ENCODE peak calls at places on chromosome 18, in four cellular contexts. One of them, this sample, is unnamed.

GRCh38 chr18:6257950-6258349 is 156.8 kb downstream of the L3MBTL4 start:
- DNase-seq in thyroid gland: no peak
- DNase-seq in adrenal gland: no peak
- DNase-seq in endothelial cell of umbilical vein: no peak
- DNase-seq in this sample: no peak

GRCh38 chr18:10386956-10387355 is 67.5 kb upstream of the APCDD1 start:
- DNase-seq in thyroid gland: no peak
- DNase-seq in adrenal gland: no peak
- DNase-seq in endothelial cell of umbilical vein: no peak
- DNase-seq in this sample: no peak

GRCh38 chr18:32445846-32446245 is 24.8 kb downstream of the GAREM1 start:
- DNase-seq in thyroid gland: no peak
- DNase-seq in adrenal gland: no peak
- DNase-seq in endothelial cell of umbilical vein: no peak
- DNase-seq in this sample: no peak

GRCh38 chr18:31685097-31686082 is 1.0 kb upstream of the B4GALT6 start:
- DNase-seq in thyroid gland: peak; percentile 68
- DNase-seq in adrenal gland: peak; percentile 86
- DNase-seq in endothelial cell of umbilical vein: peak; percentile 83
- DNase-seq in this sample: peak; percentile 76

GRCh38 chr18:429030-429429 is 71.5 kb downstream of the COLEC12 start:
- DNase-seq in thyroid gland: no peak
- DNase-seq in adrenal gland: no peak
- DNase-seq in endothelial cell of umbilical vein: no peak
- DNase-seq in this sample: no peak

GRCh38 chr18:9535430-9535972 is 60.2 kb downstream of the RALBP1 start:
- DNase-seq in thyroid gland: no peak
- DNase-seq in adrenal gland: peak; percentile 81
- DNase-seq in endothelial cell of umbilical vein: no peak
- DNase-seq in this sample: no peak

GRCh38 chr18:8754995-8755955 is 49.9 kb downstream of the MTCL1 start:
- DNase-seq in thyroid gland: no peak
- DNase-seq in adrenal gland: no peak
- DNase-seq in endothelial cell of umbilical vein: no peak
- DNase-seq in this sample: peak; percentile 22

GRCh38 chr18:65592419-65592818 is 158.4 kb upstream of the CDH7 start:
- DNase-seq in thyroid gland: no peak
- DNase-seq in adrenal gland: no peak
- DNase-seq in endothelial cell of umbilical vein: no peak
- DNase-seq in this sample: no peak

GRCh38 chr18:79863161-79863945 is 65.6 kb downstream of the KCNG2 start:
- DNase-seq in thyroid gland: no peak
- DNase-seq in adrenal gland: peak; percentile 27
- DNase-seq in endothelial cell of umbilical vein: no peak
- DNase-seq in this sample: peak; percentile 5

GRCh38 chr18:12744103-12744502 is 41.3 kb downstream of the PSMG2 start:
- DNase-seq in thyroid gland: no peak
- DNase-seq in adrenal gland: no peak
- DNase-seq in endothelial cell of umbilical vein: peak; percentile 79
- DNase-seq in this sample: no peak

GRCh38 chr18:50573679-50574078 is 13.8 kb downstream of the MAPK4 start:
- DNase-seq in thyroid gland: no peak
- DNase-seq in adrenal gland: no peak
- DNase-seq in endothelial cell of umbilical vein: no peak
- DNase-seq in this sample: no peak

GRCh38 chr18:69889009-69889408 is 58.7 kb downstream of the CD226 start:
- DNase-seq in thyroid gland: no peak
- DNase-seq in adrenal gland: no peak
- DNase-seq in endothelial cell of umbilical vein: no peak
- DNase-seq in this sample: no peak

GRCh38 chr18:49072940-49073339 is 122.2 kb upstream of the SMAD7 start:
- DNase-seq in thyroid gland: no peak
- DNase-seq in adrenal gland: no peak
- DNase-seq in endothelial cell of umbilical vein: no peak
- DNase-seq in this sample: no peak

GRCh38 chr18:32072321-32072720 is 19.4 kb upstream of the RNF138 start:
- DNase-seq in thyroid gland: no peak
- DNase-seq in adrenal gland: no peak
- DNase-seq in endothelial cell of umbilical vein: peak; percentile 14
- DNase-seq in this sample: no peak

GRCh38 chr18:10579079-10579867 is 53.4 kb downstream of the NAPG start:
- DNase-seq in thyroid gland: no peak
- DNase-seq in adrenal gland: no peak
- DNase-seq in endothelial cell of umbilical vein: no peak
- DNase-seq in this sample: no peak

GRCh38 chr18:32238635-32239268 is 48.9 kb downstream of the MEP1B start:
- DNase-seq in thyroid gland: no peak
- DNase-seq in adrenal gland: no peak
- DNase-seq in endothelial cell of umbilical vein: no peak
- DNase-seq in this sample: no peak

GRCh38 chr18:69628774-69629359 is 228.2 kb downstream of the DOK6 start:
- DNase-seq in thyroid gland: no peak
- DNase-seq in adrenal gland: no peak
- DNase-seq in endothelial cell of umbilical vein: no peak
- DNase-seq in this sample: no peak

GRCh38 chr18:9333441-9334350 is 877 bp upstream of the TWSG1 start:
- DNase-seq in thyroid gland: no peak
- DNase-seq in adrenal gland: peak; percentile 54
- DNase-seq in endothelial cell of umbilical vein: peak; percentile 86
- DNase-seq in this sample: peak; percentile 7

GRCh38 chr18:9433616-9434239 is 41.6 kb upstream of the RALBP1 start:
- DNase-seq in thyroid gland: no peak
- DNase-seq in adrenal gland: no peak
- DNase-seq in endothelial cell of umbilical vein: no peak
- DNase-seq in this sample: no peak

GRCh38 chr18:26863921-26864497 is 1.5 kb downstream of the AQP4 start:
- DNase-seq in thyroid gland: peak; percentile 49
- DNase-seq in adrenal gland: no peak
- DNase-seq in endothelial cell of umbilical vein: no peak
- DNase-seq in this sample: no peak

GRCh38 chr18:79589601-79590091 is 90.0 kb upstream of the CTDP1 start:
- DNase-seq in thyroid gland: no peak
- DNase-seq in adrenal gland: no peak
- DNase-seq in endothelial cell of umbilical vein: no peak
- DNase-seq in this sample: no peak

GRCh38 chr18:10851824-10852225 is 297.5 kb downstream of the PIEZO2 start:
- DNase-seq in thyroid gland: no peak
- DNase-seq in adrenal gland: no peak
- DNase-seq in endothelial cell of umbilical vein: peak; percentile 70
- DNase-seq in this sample: no peak

GRCh38 chr18:9328776-9329175 is 5.8 kb upstream of the TWSG1 start:
- DNase-seq in thyroid gland: no peak
- DNase-seq in adrenal gland: no peak
- DNase-seq in endothelial cell of umbilical vein: no peak
- DNase-seq in this sample: no peak

GRCh38 chr18:8348051-8348450 is 261.2 kb upstream of the RAB12 start:
- DNase-seq in thyroid gland: no peak
- DNase-seq in adrenal gland: no peak
- DNase-seq in endothelial cell of umbilical vein: no peak
- DNase-seq in this sample: no peak

GRCh38 chr18:50424877-50425690 is 50.2 kb downstream of the SKA1 start:
- DNase-seq in thyroid gland: no peak
- DNase-seq in adrenal gland: peak; percentile 97
- DNase-seq in endothelial cell of umbilical vein: peak; percentile 63
- DNase-seq in this sample: no peak

GRCh38 chr18:58527116-58528010 is 101.5 kb downstream of the ALPK2 start:
- DNase-seq in thyroid gland: no peak
- DNase-seq in adrenal gland: no peak
- DNase-seq in endothelial cell of umbilical vein: no peak
- DNase-seq in this sample: no peak

GRCh38 chr18:58208207-58208944 is 164.3 kb downstream of the NEDD4L start:
- DNase-seq in thyroid gland: no peak
- DNase-seq in adrenal gland: no peak
- DNase-seq in endothelial cell of umbilical vein: peak; percentile 13
- DNase-seq in this sample: no peak

GRCh38 chr18:48896875-48897511 is 53.8 kb downstream of the SMAD7 start:
- DNase-seq in thyroid gland: peak; percentile 20
- DNase-seq in adrenal gland: peak; percentile 82
- DNase-seq in endothelial cell of umbilical vein: peak; percentile 18
- DNase-seq in this sample: peak; percentile 53

GRCh38 chr18:55841314-55841713 is 253.3 kb upstream of the TCF4 start:
- DNase-seq in thyroid gland: no peak
- DNase-seq in adrenal gland: no peak
- DNase-seq in endothelial cell of umbilical vein: no peak
- DNase-seq in this sample: no peak

GRCh38 chr18:22705328-22705727 is 227.8 kb upstream of the RBBP8 start:
- DNase-seq in thyroid gland: no peak
- DNase-seq in adrenal gland: no peak
- DNase-seq in endothelial cell of umbilical vein: no peak
- DNase-seq in this sample: no peak

GRCh38 chr18:55967019-55967418 is 379.0 kb upstream of the TCF4 start:
- DNase-seq in thyroid gland: no peak
- DNase-seq in adrenal gland: no peak
- DNase-seq in endothelial cell of umbilical vein: no peak
- DNase-seq in this sample: no peak

GRCh38 chr18:9362869-9363268 is 28.3 kb downstream of the TWSG1 start:
- DNase-seq in thyroid gland: no peak
- DNase-seq in adrenal gland: no peak
- DNase-seq in endothelial cell of umbilical vein: no peak
- DNase-seq in this sample: no peak

GRCh38 chr18:3247243-3248061 is at the start of gene MYL12A:
- DNase-seq in thyroid gland: peak; percentile 99
- DNase-seq in adrenal gland: peak; percentile 99
- DNase-seq in endothelial cell of umbilical vein: peak; percentile 100
- DNase-seq in this sample: peak; percentile 98
- TF ChIP-seq POLR2A in thyroid gland: peak; percentile 95
- TF ChIP-seq POLR2A in adrenal gland: peak; percentile 96
- TF ChIP-seq POLR2A in endothelial cell of umbilical vein: peak; percentile 99
- TF ChIP-seq POLR2A in this sample: peak; percentile 99

GRCh38 chr18:45722899-45723298 is 1.1 kb upstream of the SLC14A1 start:
- DNase-seq in thyroid gland: peak; percentile 67
- DNase-seq in adrenal gland: peak; percentile 92
- DNase-seq in endothelial cell of umbilical vein: peak; percentile 83
- DNase-seq in this sample: peak; percentile 77
- TF ChIP-seq POLR2A in thyroid gland: no peak
- TF ChIP-seq POLR2A in adrenal gland: no peak
- TF ChIP-seq POLR2A in endothelial cell of umbilical vein: no peak
- TF ChIP-seq POLR2A in this sample: no peak

DNA sequence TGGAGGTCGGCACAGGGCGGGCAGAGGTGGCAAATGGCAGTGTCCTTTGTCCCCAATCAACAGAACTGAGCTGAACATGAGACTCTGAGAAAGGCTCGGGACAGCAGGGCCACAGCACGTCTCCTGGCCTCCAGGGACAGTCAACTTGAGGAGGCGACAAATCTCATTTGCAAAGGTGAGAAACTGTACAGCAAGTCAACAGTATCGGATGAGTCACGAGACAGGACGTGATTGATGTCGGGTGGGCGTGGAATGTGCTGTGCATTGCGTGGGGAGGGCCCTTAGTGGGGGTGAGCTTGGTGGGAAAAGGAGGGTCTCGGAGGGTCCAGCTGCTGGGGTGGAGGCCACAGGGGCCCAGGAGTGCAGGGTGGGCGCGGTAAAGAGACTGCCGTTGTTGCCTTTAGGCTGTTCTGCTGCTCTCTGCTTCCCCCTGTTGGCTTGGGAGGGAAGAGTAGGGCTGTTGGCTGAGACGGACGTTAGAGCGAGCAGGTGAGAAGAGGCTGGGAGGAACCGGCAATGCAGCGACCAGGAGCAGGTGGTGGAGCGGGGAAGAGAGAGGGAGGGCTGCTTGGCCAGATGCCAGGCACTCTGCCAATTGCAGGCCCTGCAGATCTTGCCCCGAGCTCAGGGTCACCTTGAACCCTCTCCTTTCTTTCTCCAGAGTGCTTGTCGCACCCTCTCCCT is 164.3 kb downstream of the BCL2 start:
- DNase-seq in thyroid gland: peak; percentile 95
- DNase-seq in adrenal gland: peak; percentile 87
- DNase-seq in endothelial cell of umbilical vein: peak; percentile 57
- DNase-seq in this sample: peak; percentile 92
- TF ChIP-seq POLR2A in thyroid gland: no peak
- TF ChIP-seq POLR2A in adrenal gland: no peak
- TF ChIP-seq POLR2A in endothelial cell of umbilical vein: no peak
- TF ChIP-seq POLR2A in this sample: peak; percentile 26

GRCh38 chr18:74148543-74149070 is 284 bp downstream of the TIMM21 start:
- DNase-seq in thyroid gland: no peak
- DNase-seq in adrenal gland: no peak
- DNase-seq in endothelial cell of umbilical vein: no peak
- DNase-seq in this sample: no peak
- TF ChIP-seq POLR2A in thyroid gland: no peak
- TF ChIP-seq POLR2A in adrenal gland: no peak
- TF ChIP-seq POLR2A in endothelial cell of umbilical vein: no peak
- TF ChIP-seq POLR2A in this sample: no peak